ENCODE peak calls at places on chromosome 2, in six cellular contexts. One of them, this sample, is unnamed.

GRCh38 chr2:25257032-25257455 is 84.7 kb downstream of the DNMT3A start:
- DNase-seq in heart left ventricle: peak
- DNase-seq in AG04450: peak
- DNase-seq in right lobe of liver: no peak
- DNase-seq in HFFc6: peak
- DNase-seq in tibial artery: no peak
- DNase-seq in this sample: no peak

GRCh38 chr2:121092095-121092494 is 192.9 kb downstream of the TFCP2L1 start:
- DNase-seq in heart left ventricle: no peak
- DNase-seq in AG04450: no peak
- DNase-seq in right lobe of liver: no peak
- DNase-seq in HFFc6: no peak
- DNase-seq in tibial artery: peak
- DNase-seq in this sample: no peak

GRCh38 chr2:239113592-239113991 is 265.7 kb downstream of the TWIST2 start:
- DNase-seq in heart left ventricle: peak
- DNase-seq in AG04450: no peak
- DNase-seq in right lobe of liver: no peak
- DNase-seq in HFFc6: no peak
- DNase-seq in tibial artery: no peak
- DNase-seq in this sample: no peak

GRCh38 chr2:219509780-219510511 is 4.3 kb upstream of the ASIC4 start:
- DNase-seq in heart left ventricle: no peak
- DNase-seq in AG04450: no peak
- DNase-seq in right lobe of liver: no peak
- DNase-seq in HFFc6: peak
- DNase-seq in tibial artery: peak
- DNase-seq in this sample: no peak

GRCh38 chr2:170207901-170208300 is 30.0 kb downstream of the MYO3B start:
- DNase-seq in heart left ventricle: no peak
- DNase-seq in AG04450: no peak
- DNase-seq in right lobe of liver: no peak
- DNase-seq in HFFc6: no peak
- DNase-seq in tibial artery: no peak
- DNase-seq in this sample: no peak

GRCh38 chr2:236600892-236601291 is 31.3 kb downstream of the ACKR3 start:
- DNase-seq in heart left ventricle: peak
- DNase-seq in AG04450: no peak
- DNase-seq in right lobe of liver: no peak
- DNase-seq in HFFc6: no peak
- DNase-seq in tibial artery: no peak
- DNase-seq in this sample: peak

GRCh38 chr2:238135601-238136150 is 2.8 kb upstream of the KLHL30 start:
- DNase-seq in heart left ventricle: peak
- DNase-seq in AG04450: no peak
- DNase-seq in right lobe of liver: no peak
- DNase-seq in HFFc6: no peak
- DNase-seq in tibial artery: no peak
- DNase-seq in this sample: no peak

GRCh38 chr2:9889812-9890261 is 46.6 kb downstream of the TAF1B start:
- DNase-seq in heart left ventricle: no peak
- DNase-seq in AG04450: no peak
- DNase-seq in right lobe of liver: no peak
- DNase-seq in HFFc6: no peak
- DNase-seq in tibial artery: no peak
- DNase-seq in this sample: no peak

GRCh38 chr2:101204400-101205095 is 48.1 kb upstream of the CNOT11 start:
- DNase-seq in heart left ventricle: no peak
- DNase-seq in AG04450: no peak
- DNase-seq in right lobe of liver: no peak
- DNase-seq in HFFc6: no peak
- DNase-seq in tibial artery: no peak
- DNase-seq in this sample: no peak

GRCh38 chr2:27849558-27849957 is 40.6 kb downstream of the RBKS start:
- DNase-seq in heart left ventricle: no peak
- DNase-seq in AG04450: no peak
- DNase-seq in right lobe of liver: no peak
- DNase-seq in HFFc6: no peak
- DNase-seq in tibial artery: no peak
- DNase-seq in this sample: no peak

GRCh38 chr2:61257446-61257845 is 95.5 kb downstream of the C2orf74 start:
- DNase-seq in heart left ventricle: no peak
- DNase-seq in AG04450: no peak
- DNase-seq in right lobe of liver: no peak
- DNase-seq in HFFc6: no peak
- DNase-seq in tibial artery: no peak
- DNase-seq in this sample: no peak

GRCh38 chr2:46999084-46999483 is 83.5 kb upstream of the MCFD2 start:
- DNase-seq in heart left ventricle: no peak
- DNase-seq in AG04450: no peak
- DNase-seq in right lobe of liver: no peak
- DNase-seq in HFFc6: no peak
- DNase-seq in tibial artery: no peak
- DNase-seq in this sample: no peak

GRCh38 chr2:55500025-55500424 is 19.5 kb upstream of the CFAP36 start:
- DNase-seq in heart left ventricle: no peak
- DNase-seq in AG04450: no peak
- DNase-seq in right lobe of liver: no peak
- DNase-seq in HFFc6: peak
- DNase-seq in tibial artery: no peak
- DNase-seq in this sample: no peak

GRCh38 chr2:25521665-25522387 is 151.6 kb downstream of the DTNB start:
- DNase-seq in heart left ventricle: no peak
- DNase-seq in AG04450: peak
- DNase-seq in right lobe of liver: no peak
- DNase-seq in HFFc6: peak
- DNase-seq in tibial artery: no peak
- DNase-seq in this sample: no peak

GRCh38 chr2:64288932-64289655 is 144.9 kb upstream of the PELI1 start:
- DNase-seq in heart left ventricle: no peak
- DNase-seq in AG04450: no peak
- DNase-seq in right lobe of liver: no peak
- DNase-seq in HFFc6: no peak
- DNase-seq in tibial artery: no peak
- DNase-seq in this sample: no peak

DNA sequence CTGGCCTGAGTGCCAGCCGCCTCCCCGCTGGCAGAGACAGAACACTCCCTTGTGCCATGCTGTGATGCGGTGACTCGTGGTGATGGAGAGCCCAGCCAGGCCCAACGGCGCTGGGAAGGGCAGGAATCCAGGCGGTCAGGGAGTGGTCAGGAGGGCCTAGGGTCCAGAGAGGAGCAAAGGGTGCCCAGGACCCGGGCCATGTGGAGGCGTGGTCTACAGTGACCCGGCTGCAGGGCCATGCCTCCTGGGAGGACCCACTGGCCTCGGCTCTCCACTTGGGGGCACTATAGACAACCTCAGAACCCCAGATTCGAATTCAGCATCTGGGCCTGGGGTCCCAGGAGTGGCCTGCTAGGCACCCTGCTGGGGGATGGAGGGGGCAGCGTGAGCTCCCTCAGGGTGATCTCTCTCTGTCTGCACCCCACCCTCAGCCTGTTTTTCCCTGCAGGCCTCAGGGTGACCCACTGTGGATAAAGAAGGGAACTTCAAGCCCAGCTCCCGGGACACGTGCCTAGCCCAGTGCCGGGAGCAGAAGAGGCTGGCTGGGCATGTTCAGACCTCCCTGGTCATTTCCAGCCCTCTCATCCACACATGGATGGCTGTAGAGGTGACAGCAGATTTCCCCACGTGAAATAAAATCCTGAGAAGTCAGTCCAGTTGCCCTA is 13.0 kb downstream of the AMER3 start:
- DNase-seq in heart left ventricle: no peak
- DNase-seq in AG04450: no peak
- DNase-seq in right lobe of liver: no peak
- DNase-seq in HFFc6: no peak
- DNase-seq in tibial artery: no peak
- DNase-seq in this sample: no peak
- TF ChIP-seq CTCF in heart left ventricle: no peak
- TF ChIP-seq CTCF in AG04450: no peak
- TF ChIP-seq CTCF in right lobe of liver: no peak
- TF ChIP-seq CTCF in HFFc6: no peak
- TF ChIP-seq CTCF in tibial artery: no peak
- TF ChIP-seq CTCF in this sample: no peak

GRCh38 chr2:45128580-45128997 is 119.3 kb upstream of the SIX2 start:
- DNase-seq in heart left ventricle: no peak
- DNase-seq in AG04450: peak
- DNase-seq in right lobe of liver: no peak
- DNase-seq in HFFc6: peak
- DNase-seq in tibial artery: no peak
- DNase-seq in this sample: no peak
- TF ChIP-seq CTCF in heart left ventricle: no peak
- TF ChIP-seq CTCF in AG04450: no peak
- TF ChIP-seq CTCF in right lobe of liver: no peak
- TF ChIP-seq CTCF in HFFc6: peak
- TF ChIP-seq CTCF in tibial artery: no peak
- TF ChIP-seq CTCF in this sample: no peak

GRCh38 chr2:153622285-153622684 is 143.7 kb upstream of the RPRM start:
- DNase-seq in heart left ventricle: no peak
- DNase-seq in AG04450: no peak
- DNase-seq in right lobe of liver: no peak
- DNase-seq in HFFc6: no peak
- DNase-seq in tibial artery: no peak
- DNase-seq in this sample: no peak
- TF ChIP-seq CTCF in heart left ventricle: no peak
- TF ChIP-seq CTCF in AG04450: no peak
- TF ChIP-seq CTCF in right lobe of liver: no peak
- TF ChIP-seq CTCF in HFFc6: no peak
- TF ChIP-seq CTCF in tibial artery: no peak
- TF ChIP-seq CTCF in this sample: no peak

GRCh38 chr2:231174211-231174651 is 24.2 kb upstream of the ARMC9 start:
- DNase-seq in heart left ventricle: no peak
- DNase-seq in AG04450: no peak
- DNase-seq in right lobe of liver: no peak
- DNase-seq in HFFc6: no peak
- DNase-seq in tibial artery: no peak
- DNase-seq in this sample: no peak
- TF ChIP-seq CTCF in heart left ventricle: no peak
- TF ChIP-seq CTCF in AG04450: no peak
- TF ChIP-seq CTCF in right lobe of liver: no peak
- TF ChIP-seq CTCF in HFFc6: no peak
- TF ChIP-seq CTCF in tibial artery: no peak
- TF ChIP-seq CTCF in this sample: no peak

GRCh38 chr2:130997198-130997597 is 96.1 kb downstream of the FAM168B start:
- DNase-seq in heart left ventricle: no peak
- DNase-seq in AG04450: no peak
- DNase-seq in right lobe of liver: no peak
- DNase-seq in HFFc6: no peak
- DNase-seq in tibial artery: no peak
- DNase-seq in this sample: no peak

GRCh38 chr2:130996658-130997057 is 96.6 kb downstream of the FAM168B start:
- DNase-seq in heart left ventricle: no peak
- DNase-seq in AG04450: no peak
- DNase-seq in right lobe of liver: no peak
- DNase-seq in HFFc6: no peak
- DNase-seq in tibial artery: no peak
- DNase-seq in this sample: no peak
- TF ChIP-seq CTCF in heart left ventricle: no peak
- TF ChIP-seq CTCF in AG04450: no peak
- TF ChIP-seq CTCF in right lobe of liver: no peak
- TF ChIP-seq CTCF in HFFc6: no peak
- TF ChIP-seq CTCF in tibial artery: no peak
- TF ChIP-seq CTCF in this sample: no peak

GRCh38 chr2:160407393-160408204 is 86.0 kb downstream of the RBMS1 start:
- DNase-seq in heart left ventricle: peak
- DNase-seq in AG04450: no peak
- DNase-seq in right lobe of liver: peak
- DNase-seq in HFFc6: peak
- DNase-seq in tibial artery: peak
- DNase-seq in this sample: peak

GRCh38 chr2:160406591-160407392 is 86.8 kb downstream of the RBMS1 start:
- DNase-seq in heart left ventricle: peak
- DNase-seq in AG04450: no peak
- DNase-seq in right lobe of liver: peak
- DNase-seq in HFFc6: peak
- DNase-seq in tibial artery: peak
- DNase-seq in this sample: no peak

GRCh38 chr2:160409480-160409879 is 84.1 kb downstream of the RBMS1 start:
- DNase-seq in heart left ventricle: no peak
- DNase-seq in AG04450: no peak
- DNase-seq in right lobe of liver: no peak
- DNase-seq in HFFc6: no peak
- DNase-seq in tibial artery: no peak
- DNase-seq in this sample: no peak

GRCh38 chr2:160408205-160408561 is 85.4 kb downstream of the RBMS1 start:
- DNase-seq in heart left ventricle: no peak
- DNase-seq in AG04450: no peak
- DNase-seq in right lobe of liver: peak
- DNase-seq in HFFc6: no peak
- DNase-seq in tibial artery: no peak
- DNase-seq in this sample: no peak

DNA sequence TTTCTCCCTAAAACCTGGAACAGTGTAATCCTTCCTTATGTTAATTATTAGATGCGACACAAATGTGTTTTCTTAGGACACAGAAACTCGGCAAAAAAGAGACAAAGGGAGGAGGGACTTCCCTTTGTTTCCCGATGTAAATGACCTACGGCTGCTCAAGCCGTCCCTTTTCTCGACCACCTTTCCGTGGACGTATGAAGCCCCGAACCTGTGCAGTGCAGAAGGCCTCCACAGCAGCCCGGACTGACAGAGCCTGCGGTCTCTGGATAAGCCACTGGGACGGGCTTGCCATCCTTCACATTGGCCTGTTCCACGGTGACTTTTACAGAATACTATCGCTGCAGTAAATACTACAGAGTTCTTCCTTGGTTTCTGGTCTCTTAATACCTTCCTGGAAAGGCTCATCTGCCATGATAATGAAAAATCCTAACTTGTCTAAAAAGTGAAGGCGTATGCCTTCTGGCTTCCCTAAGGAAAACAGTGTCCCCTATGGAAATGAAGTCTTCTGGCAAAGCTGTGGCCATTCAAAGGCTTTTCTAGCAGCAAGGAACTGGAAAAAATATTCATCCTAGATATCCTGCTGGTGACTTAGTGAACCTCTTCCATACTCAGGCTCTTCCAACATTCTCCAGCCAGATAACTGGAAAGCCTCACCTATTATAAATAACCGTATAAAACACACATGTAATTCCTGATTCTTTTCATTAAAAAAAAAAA is 84.9 kb downstream of the RBMS1 start:
- DNase-seq in heart left ventricle: no peak
- DNase-seq in AG04450: no peak
- DNase-seq in right lobe of liver: no peak
- DNase-seq in HFFc6: peak
- DNase-seq in tibial artery: no peak
- DNase-seq in this sample: no peak
- TF ChIP-seq CTCF in heart left ventricle: no peak
- TF ChIP-seq CTCF in AG04450: no peak
- TF ChIP-seq CTCF in right lobe of liver: no peak
- TF ChIP-seq CTCF in HFFc6: peak
- TF ChIP-seq CTCF in tibial artery: no peak
- TF ChIP-seq CTCF in this sample: no peak

GRCh38 chr2:71672011-71672639 is 218.8 kb downstream of the DYSF start:
- DNase-seq in heart left ventricle: no peak
- DNase-seq in AG04450: no peak
- DNase-seq in right lobe of liver: no peak
- DNase-seq in HFFc6: no peak
- DNase-seq in tibial artery: no peak
- DNase-seq in this sample: peak
- TF ChIP-seq CTCF in heart left ventricle: no peak
- TF ChIP-seq CTCF in AG04450: no peak
- TF ChIP-seq CTCF in right lobe of liver: no peak
- TF ChIP-seq CTCF in HFFc6: peak
- TF ChIP-seq CTCF in tibial artery: no peak
- TF ChIP-seq CTCF in this sample: no peak